ENCODE peak calls at places on chromosomes 11 and 22, in nine cellular contexts. I is A549, Q is stomach, W is body of pancreas, Y is uterus, H is IMR-90, A is HCT116, F is NB4, K is GM12891. Z is an unnamed sample.
A peak's percentile ranks its signal among the peaks of the same experiment; 100 is the strongest.

GRCh38 chr11:3686751-3687150 is 15.6 kb upstream of the CHRNA10 start:
- DNase-seq in I (no peak), Q (no peak), W (no peak), Y (no peak), H (peak; percentile 35), A (no peak), F (no peak), K (no peak), Z (no peak)

GRCh38 chr11:117668291-117668690 is 128.7 kb downstream of the DSCAML1 start:
- DNase-seq in I (no peak), Q (no peak), W (no peak), Y (no peak), H (no peak), A (no peak), F (no peak), K (no peak), Z (no peak)

GRCh38 chr22:35629406-35630234 is 12.5 kb upstream of the MB start:
- DNase-seq in I (peak; percentile 93), Q (peak; percentile 50), W (peak; percentile 38), Y (peak; percentile 89), H (peak; percentile 98), A (peak; percentile 87), F (peak; percentile 93), K (peak; percentile 31), Z (peak; percentile 59)

GRCh38 chr11:102846292-102846691 is 2.9 kb upstream of the MMP3 start:
- DNase-seq in I (no peak), Q (no peak), W (no peak), Y (no peak), H (peak; percentile 16), A (no peak), F (no peak), K (no peak), Z (no peak)

GRCh38 chr11:16792426-16792825 is 54.0 kb downstream of the C11orf58 start:
- DNase-seq in I (no peak), Q (no peak), W (no peak), Y (no peak), H (no peak), A (no peak), F (peak; percentile 19), K (no peak), Z (no peak)

GRCh38 chr11:126772267-126772666 is 228.3 kb downstream of the KIRREL3 start:
- DNase-seq in I (no peak), Q (no peak), W (no peak), Y (no peak), H (no peak), A (no peak), F (no peak), K (no peak), Z (no peak)

GRCh38 chr22:27292542-27293298 is 508.8 kb downstream of the MN1 start:
- DNase-seq in I (no peak), Q (no peak), W (no peak), Y (no peak), H (no peak), A (no peak), F (no peak), K (no peak), Z (no peak)

GRCh38 chr22:44918925-44919392 is 90.8 kb downstream of the PHF21B start:
- DNase-seq in I (no peak), Q (no peak), W (no peak), Y (no peak), H (no peak), A (no peak), F (no peak), K (no peak), Z (no peak)

GRCh38 chr11:20762980-20763379 is 93.6 kb downstream of the NELL1 start:
- DNase-seq in I (no peak), Q (no peak), W (no peak), Y (no peak), H (no peak), A (no peak), F (no peak), K (no peak), Z (no peak)

GRCh38 chr11:46380340-46381045 is 976 bp upstream of the MDK start:
- DNase-seq in I (no peak), Q (peak; percentile 80), W (peak; percentile 64), Y (peak; percentile 69), H (no peak), A (no peak), F (peak; percentile 75), K (peak; percentile 76), Z (peak; percentile 86)

GRCh38 chr11:46298699-46299424 is 21.4 kb downstream of the CREB3L1 start:
- DNase-seq in I (peak; percentile 62), Q (no peak), W (no peak), Y (no peak), H (peak; percentile 93), A (no peak), F (peak; percentile 83), K (no peak), Z (no peak)

GRCh38 chr11:93340223-93340622 is 9.7 kb downstream of the DEUP1 start:
- DNase-seq in I (no peak), Q (no peak), W (no peak), Y (no peak), H (no peak), A (no peak), F (no peak), K (no peak), Z (no peak)

GRCh38 chr11:117986981-117987495 is 844 bp downstream of the IL10RA start:
- DNase-seq in I (no peak), Q (no peak), W (no peak), Y (no peak), H (no peak), A (no peak), F (peak; percentile 76), K (peak; percentile 59), Z (no peak)

GRCh38 chr11:14454861-14455632 is 44.6 kb downstream of the COPB1 start:
- DNase-seq in I (peak; percentile 37), Q (no peak), W (no peak), Y (no peak), H (peak; percentile 39), A (no peak), F (peak; percentile 22), K (peak; percentile 8), Z (no peak)

GRCh38 chr22:46573781-46574437 is 36.5 kb upstream of the CELSR1 start:
- DNase-seq in I (no peak), Q (no peak), W (no peak), Y (no peak), H (no peak), A (no peak), F (peak; percentile 33), K (no peak), Z (no peak)

GRCh38 chr22:24985824-24986214 is 33.3 kb downstream of the KIAA1671 start:
- DNase-seq in I (no peak), Q (no peak), W (no peak), Y (peak; percentile 16), H (peak; percentile 10), A (no peak), F (peak; percentile 36), K (no peak), Z (no peak)

GRCh38 chr11:74086242-74086884 is 77.5 kb upstream of the UCP3 start:
- DNase-seq in I (no peak), Q (no peak), W (no peak), Y (no peak), H (no peak), A (no peak), F (no peak), K (no peak), Z (no peak)

GRCh38 chr11:72578051-72578450 is 96.2 kb downstream of the PDE2A start:
- DNase-seq in I (no peak), Q (no peak), W (no peak), Y (no peak), H (no peak), A (no peak), F (no peak), K (no peak), Z (no peak)

GRCh38 chr11:10385696-10386095 is 69.4 kb upstream of the AMPD3 start:
- DNase-seq in I (no peak), Q (peak; percentile 33), W (peak; percentile 22), Y (peak; percentile 55), H (peak; percentile 49), A (no peak), F (no peak), K (no peak), Z (no peak)

GRCh38 chr11:27757953-27758352 is 57.7 kb upstream of the BDNF start:
- DNase-seq in I (no peak), Q (no peak), W (no peak), Y (no peak), H (peak; percentile 75), A (no peak), F (no peak), K (no peak), Z (no peak)

GRCh38 chr22:44120314-44120704 is 60.4 kb upstream of the PARVG start:
- DNase-seq in I (no peak), Q (no peak), W (no peak), Y (no peak), H (no peak), A (no peak), F (no peak), K (no peak), Z (no peak)

GRCh38 chr11:109015283-109015682 is 350.4 kb downstream of the DDX10 start:
- DNase-seq in I (no peak), Q (no peak), W (no peak), Y (no peak), H (peak; percentile 82), A (no peak), F (no peak), K (no peak), Z (no peak)

GRCh38 chr11:75403983-75404658 is 4.8 kb downstream of the RPS3 start:
- DNase-seq in I (no peak), Q (no peak), W (no peak), Y (no peak), H (no peak), A (no peak), F (no peak), K (no peak), Z (no peak)
- TF ChIP-seq POLR2A in I (no peak), Q (no peak), W (no peak), Y (no peak), H (no peak), A (no peak), F (peak; percentile 23), K (no peak), Z (no peak)

GRCh38 chr11:85810871-85811611 is at the start of gene SYTL2:
- DNase-seq in I (peak; percentile 58), Q (peak; percentile 82), W (peak; percentile 75), Y (peak; percentile 65), H (peak; percentile 48), A (no peak), F (peak; percentile 83), K (peak; percentile 50), Z (peak; percentile 90)
- TF ChIP-seq POLR2A in I (peak; percentile 86), Q (no peak), W (peak; percentile 65), Y (peak; percentile 57), H (peak; percentile 24), A (peak; percentile 58), F (no peak), K (no peak), Z (peak; percentile 96)

GRCh38 chr22:40426671-40427070 is 56.3 kb downstream of the SGSM3 start:
- DNase-seq in I (no peak), Q (no peak), W (no peak), Y (no peak), H (peak; percentile 88), A (no peak), F (no peak), K (no peak), Z (no peak)
- TF ChIP-seq POLR2A in I (no peak), Q (no peak), W (no peak), Y (no peak), H (no peak), A (no peak), F (no peak), K (no peak), Z (no peak)

DNA sequence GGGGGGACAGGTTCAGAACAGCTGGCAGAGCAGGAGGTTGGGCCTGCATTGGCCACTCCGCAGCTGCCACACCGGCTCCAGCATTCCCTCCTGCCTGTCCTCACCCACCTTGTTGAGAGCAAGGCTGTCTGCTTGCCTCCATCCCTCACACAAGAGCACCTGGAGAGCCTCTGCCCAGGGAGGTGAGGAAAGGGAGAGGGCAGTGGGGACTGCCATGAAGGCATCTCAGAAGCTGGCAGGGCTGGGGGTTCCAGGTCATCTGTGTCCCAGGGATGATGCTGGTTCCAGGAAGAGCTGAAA is 27.1 kb downstream of the RSPH14 start:
- DNase-seq in I (no peak), Q (no peak), W (no peak), Y (no peak), H (no peak), A (no peak), F (no peak), K (no peak), Z (no peak)
- TF ChIP-seq POLR2A in I (no peak), Q (no peak), W (no peak), Y (no peak), H (no peak), A (no peak), F (no peak), K (no peak), Z (no peak)

Z was measured in H54.